ENCODE peak calls at places on chromosomes 3 and 15, in six cellular contexts. F, E, I, O, C and L are unnamed samples.

GRCh38 chr3:132625613-132626012 is 28.5 kb downstream of the ACKR4 start:
- DNase-seq in F (no peak), E (no peak), I (no peak), O (no peak), C (no peak), L (no peak)

GRCh38 chr3:2096196-2096595 is 2.5 kb upstream of the CNTN4 start:
- DNase-seq in F (no peak), E (no peak), I (no peak), O (no peak), C (no peak), L (no peak)

GRCh38 chr15:88913017-88913849 is at the start of gene MFGE8:
- DNase-seq in F (peak; percentile 31), E (peak; percentile 87), I (peak; percentile 66), O (peak; percentile 96), C (no peak), L (peak; percentile 59)

GRCh38 chr3:156307704-156308103 is 187.3 kb downstream of the KCNAB1 start:
- DNase-seq in F (no peak), E (no peak), I (no peak), O (no peak), C (no peak), L (no peak)

GRCh38 chr15:39535466-39535865 is 45.4 kb upstream of the THBS1 start:
- DNase-seq in F (no peak), E (no peak), I (no peak), O (no peak), C (no peak), L (no peak)

GRCh38 chr15:40930430-40931299 is 1.5 kb downstream of the DLL4 start:
- DNase-seq in F (peak; percentile 47), E (peak; percentile 82), I (no peak), O (peak; percentile 92), C (no peak), L (no peak)

GRCh38 chr3:43870844-43871626 is 180.3 kb downstream of the ABHD5 start:
- DNase-seq in F (no peak), E (no peak), I (no peak), O (peak; percentile 17), C (no peak), L (no peak)

GRCh38 chr3:24640330-24640877 is 145.8 kb upstream of the THRB start:
- DNase-seq in F (peak; percentile 15), E (no peak), I (no peak), O (no peak), C (no peak), L (no peak)

GRCh38 chr3:169618894-169619792 is 44.4 kb downstream of the MECOM start:
- DNase-seq in F (no peak), E (no peak), I (no peak), O (no peak), C (no peak), L (no peak)

GRCh38 chr15:39118510-39118909 is 462.4 kb upstream of the THBS1 start:
- DNase-seq in F (no peak), E (no peak), I (no peak), O (no peak), C (no peak), L (no peak)

GRCh38 chr15:61051570-61052031 is 177.5 kb downstream of the RORA start:
- DNase-seq in F (peak; percentile 24), E (no peak), I (no peak), O (no peak), C (no peak), L (no peak)

GRCh38 chr3:167406876-167407492 is 26.9 kb upstream of the ZBBX start:
- DNase-seq in F (peak; percentile 56), E (no peak), I (no peak), O (no peak), C (no peak), L (no peak)

GRCh38 chr15:47514251-47514652 is 203.1 kb upstream of the SEMA6D start:
- DNase-seq in F (no peak), E (no peak), I (no peak), O (no peak), C (no peak), L (no peak)

GRCh38 chr3:115671761-115672455 is 48.6 kb downstream of the GAP43 start:
- DNase-seq in F (no peak), E (no peak), I (no peak), O (no peak), C (no peak), L (no peak)

GRCh38 chr3:131756405-131756804 is 253.6 kb upstream of the MRPL3 start:
- DNase-seq in F (no peak), E (no peak), I (no peak), O (no peak), C (no peak), L (no peak)

GRCh38 chr3:152258448-152259302 is 10.1 kb upstream of the MBNL1 start:
- DNase-seq in F (peak; percentile 94), E (no peak), I (no peak), O (no peak), C (no peak), L (no peak)

GRCh38 chr15:92797168-92798052 is 102.7 kb upstream of the CHD2 start:
- DNase-seq in F (peak; percentile 78), E (peak; percentile 58), I (no peak), O (no peak), C (peak; percentile 40), L (no peak)

GRCh38 chr15:83398591-83398990 is 48.5 kb upstream of the SH3GL3 start:
- DNase-seq in F (no peak), E (no peak), I (no peak), O (no peak), C (no peak), L (no peak)

GRCh38 chr15:70195808-70196304 is 98.1 kb upstream of the TLE3 start:
- DNase-seq in F (peak; percentile 67), E (peak; percentile 45), I (no peak), O (no peak), C (no peak), L (no peak)

GRCh38 chr15:69568621-69569020 is 116.0 kb downstream of the RPLP1 start:
- DNase-seq in F (no peak), E (no peak), I (no peak), O (no peak), C (no peak), L (no peak)

GRCh38 chr15:95446854-95447253 is 883.6 kb upstream of the NR2F2 start:
- DNase-seq in F (no peak), E (no peak), I (no peak), O (no peak), C (peak; percentile 52), L (no peak)

GRCh38 chr15:87207945-87208580 is 1048.5 kb downstream of the NTRK3 start:
- DNase-seq in F (no peak), E (no peak), I (no peak), O (no peak), C (no peak), L (no peak)

GRCh38 chr3:119641416-119641815 is 19.0 kb downstream of the POPDC2 start:
- DNase-seq in F (no peak), E (no peak), I (no peak), O (no peak), C (no peak), L (no peak)

DNA sequence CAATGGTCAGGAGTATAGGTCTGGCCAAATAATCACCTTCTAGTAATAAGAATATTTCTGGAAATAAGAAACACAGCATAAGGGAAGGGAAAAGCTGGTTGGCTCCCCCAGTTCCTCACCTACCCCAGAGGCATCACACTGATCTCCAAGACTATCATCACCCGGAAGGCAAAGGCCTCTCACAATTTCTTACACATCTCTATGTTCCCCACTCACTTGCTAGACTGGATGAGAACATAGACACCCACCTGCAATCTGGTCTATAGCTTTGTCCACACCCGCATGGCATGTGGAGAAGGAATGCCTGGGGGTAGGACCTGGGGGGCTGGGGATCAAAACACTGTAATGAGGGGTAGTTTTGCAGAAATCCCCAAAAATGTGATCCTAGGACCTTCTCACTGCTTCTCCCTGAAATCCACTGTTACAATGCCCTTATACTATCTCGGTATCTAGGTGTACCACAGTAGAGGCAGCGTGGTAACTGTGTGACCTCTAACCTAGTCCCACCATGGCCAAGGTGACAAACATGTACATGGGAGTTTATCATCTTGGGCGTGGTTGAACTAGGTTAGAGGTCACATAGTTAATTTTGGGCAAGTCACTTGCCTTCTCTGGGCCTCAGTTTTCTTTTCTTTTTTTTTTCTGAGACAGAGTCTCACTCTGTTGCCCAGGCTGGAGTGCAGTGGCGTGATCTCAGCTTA is 29.5 kb upstream of the NRROS start:
- DNase-seq in F (no peak), E (no peak), I (no peak), O (no peak), C (no peak), L (no peak)
- TF ChIP-seq POLR2A in F (no peak), E (no peak), I (no peak), O (no peak), C (no peak), L (no peak)

DNA sequence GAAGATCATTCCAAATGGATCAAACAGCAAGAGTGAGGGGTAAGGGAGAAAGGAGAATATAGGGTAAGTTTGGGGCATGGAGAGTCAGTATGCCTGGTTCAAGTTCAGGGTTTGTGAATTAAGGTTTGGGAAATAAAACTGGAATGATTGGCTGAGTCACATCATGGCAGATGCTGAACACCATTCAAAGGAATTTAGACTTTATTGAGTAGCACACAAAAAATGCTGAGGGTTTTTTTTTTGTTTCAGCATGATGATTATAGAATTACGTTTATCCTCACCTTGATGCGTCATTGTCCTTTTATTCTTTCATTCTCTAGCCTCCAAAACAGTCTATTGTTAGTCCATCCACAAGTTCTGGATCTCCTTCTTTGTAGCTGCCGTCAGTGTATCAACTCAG is 220.0 kb upstream of the UMPS start:
- DNase-seq in F (no peak), E (no peak), I (no peak), O (no peak), C (no peak), L (no peak)
- TF ChIP-seq TAF1 in F (no peak), E (no peak), I (no peak), O (no peak), C (no peak), L (no peak)

GRCh38 chr15:31328425-31328998 is 1.9 kb downstream of the KLF13 start:
- DNase-seq in F (no peak), E (peak; percentile 65), I (no peak), O (no peak), C (no peak), L (no peak)

GRCh38 chr15:31326729-31327673 is at the start of gene KLF13:
- DNase-seq in F (no peak), E (peak; percentile 51), I (peak; percentile 54), O (no peak), C (no peak), L (no peak)

GRCh38 chr15:31325976-31326728 is 483 bp upstream of the KLF13 start:
- DNase-seq in F (peak; percentile 89), E (peak; percentile 98), I (peak; percentile 98), O (peak; percentile 99), C (peak; percentile 92), L (peak; percentile 96)

GRCh38 chr15:31328999-31329639 is 2.5 kb downstream of the KLF13 start:
- DNase-seq in F (no peak), E (peak; percentile 78), I (no peak), O (peak; percentile 73), C (no peak), L (no peak)

GRCh38 chr15:31327674-31328424 is 1.2 kb downstream of the KLF13 start:
- DNase-seq in F (peak; percentile 21), E (peak; percentile 85), I (no peak), O (peak; percentile 70), C (no peak), L (no peak)
- TF ChIP-seq POLR2A in F (no peak), E (no peak), I (no peak), O (no peak), C (peak; percentile 69), L (no peak)

DNA sequence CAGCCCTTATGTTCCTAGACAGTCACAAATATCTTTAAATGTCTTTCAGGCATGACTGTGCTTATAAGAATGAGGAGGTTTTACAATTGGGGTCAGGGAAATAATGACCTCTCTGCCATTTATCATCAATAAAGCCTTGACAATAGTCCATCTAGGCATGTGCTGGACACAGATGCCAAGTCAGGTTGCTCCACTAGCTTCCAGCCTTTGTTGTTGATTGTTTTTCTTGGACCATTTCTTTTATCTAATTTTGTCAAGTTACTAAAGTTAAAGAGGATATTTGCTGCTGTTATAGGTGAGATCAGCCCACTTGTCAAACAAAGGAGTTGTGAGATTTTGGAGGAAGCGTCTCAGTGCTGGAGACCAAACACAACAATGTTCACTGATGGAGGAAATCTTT is 628.0 kb downstream of the ROBO2 start:
- DNase-seq in F (no peak), E (no peak), I (no peak), O (no peak), C (no peak), L (no peak)
- TF ChIP-seq TAF1 in F (no peak), E (no peak), I (no peak), O (no peak), C (no peak), L (no peak)